ENCODE peak calls at places on chromosomes 12 and 14, in nine cellular contexts. L, V, P, J, C, O, N, G and X are unnamed samples.

GRCh38 chr14:103746706-103747105 is 31.1 kb downstream of the ZFYVE21 start:
- DNase-seq in O (no peak), P (no peak), J (no peak), N (no peak), L (no peak), V (no peak), G (no peak), C (no peak), X (no peak)

GRCh38 chr12:21149849-21150248 is 18.9 kb downstream of the SLCO1B1 start:
- DNase-seq in G (no peak), L (no peak), J (no peak), N (no peak), O (no peak), V (no peak), P (no peak), C (no peak), X (no peak)

GRCh38 chr14:31994391-31995033 is 82.6 kb upstream of the ARHGAP5 start:
- DNase-seq in P (no peak), G (no peak), O (no peak), C (no peak), J (no peak), L (no peak), N (no peak), V (no peak), X (no peak)

GRCh38 chr12:110794623-110795280 is 52.0 kb upstream of the CCDC63 start:
- DNase-seq in C (peak; percentile 65), G (no peak), O (no peak), J (no peak), L (peak; percentile 36), P (no peak), N (no peak), V (peak; percentile 83), X (no peak)

GRCh38 chr14:104096751-104097700 is 11.5 kb downstream of the ASPG start:
- DNase-seq in L (no peak), C (peak; percentile 73), J (no peak), N (peak; percentile 35), P (no peak), V (peak; percentile 37), G (no peak), O (peak; percentile 17), X (no peak)

GRCh38 chr12:54891717-54892478 is 37.6 kb downstream of the MUCL1 start:
- DNase-seq in O (no peak), V (no peak), C (no peak), N (no peak), J (peak; percentile 85), L (peak; percentile 56), G (no peak), P (peak; percentile 38), X (peak; percentile 65)

GRCh38 chr12:89686311-89686710 is 22.3 kb downstream of the ATP2B1 start:
- DNase-seq in O (no peak), P (no peak), G (no peak), J (no peak), V (no peak), L (no peak), C (no peak), N (no peak), X (no peak)

GRCh38 chr12:57765003-57765697 is 1.7 kb downstream of the CYP27B1 start:
- DNase-seq in L (no peak), C (peak; percentile 80), J (peak; percentile 74), N (no peak), O (no peak), G (no peak), V (peak; percentile 73), P (no peak), X (peak; percentile 50)

GRCh38 chr14:41830679-41831078 is 224.0 kb downstream of the LRFN5 start:
- DNase-seq in G (no peak), J (no peak), V (peak; percentile 59), P (no peak), N (no peak), L (no peak), C (no peak), O (no peak), X (peak; percentile 22)

GRCh38 chr12:131536337-131536736 is 174.6 kb upstream of the SFSWAP start:
- DNase-seq in J (no peak), V (peak; percentile 48), G (no peak), N (no peak), C (no peak), P (no peak), O (no peak), L (no peak), X (no peak)

GRCh38 chr12:123907021-123907420 is 65.6 kb downstream of the CCDC92 start:
- DNase-seq in N (no peak), V (no peak), G (no peak), J (no peak), C (peak; percentile 20), O (no peak), L (no peak), P (no peak), X (no peak)

GRCh38 chr12:108784270-108784669 is 53.0 kb upstream of the CORO1C start:
- DNase-seq in L (peak; percentile 60), N (no peak), G (no peak), P (peak; percentile 65), O (no peak), C (no peak), J (no peak), V (no peak), X (no peak)

GRCh38 chr12:104535383-104535782 is 78.6 kb downstream of the CHST11 start:
- DNase-seq in C (no peak), O (no peak), J (no peak), G (no peak), P (no peak), V (no peak), N (no peak), L (no peak), X (no peak)

GRCh38 chr12:29152223-29152868 is 3.3 kb downstream of the FAR2 start:
- DNase-seq in C (no peak), V (no peak), P (no peak), L (no peak), J (no peak), N (peak; percentile 64), G (no peak), O (no peak), X (no peak)

GRCh38 chr12:29153231-29153630 is 4.2 kb downstream of the FAR2 start:
- DNase-seq in N (peak; percentile 53), P (no peak), L (no peak), V (no peak), O (no peak), J (no peak), C (no peak), G (no peak), X (no peak)

GRCh38 chr12:29148065-29148957 is 767 bp upstream of the FAR2 start:
- DNase-seq in P (no peak), O (no peak), G (no peak), J (peak; percentile 5), C (no peak), N (no peak), V (peak; percentile 70), L (peak; percentile 31), X (peak; percentile 19)

GRCh38 chr12:29148958-29149690 is at the start of gene FAR2:
- DNase-seq in G (no peak), P (peak; percentile 54), C (peak; percentile 83), V (peak; percentile 80), N (no peak), O (peak; percentile 14), J (peak; percentile 3), L (peak; percentile 43), X (peak; percentile 63)

DNA sequence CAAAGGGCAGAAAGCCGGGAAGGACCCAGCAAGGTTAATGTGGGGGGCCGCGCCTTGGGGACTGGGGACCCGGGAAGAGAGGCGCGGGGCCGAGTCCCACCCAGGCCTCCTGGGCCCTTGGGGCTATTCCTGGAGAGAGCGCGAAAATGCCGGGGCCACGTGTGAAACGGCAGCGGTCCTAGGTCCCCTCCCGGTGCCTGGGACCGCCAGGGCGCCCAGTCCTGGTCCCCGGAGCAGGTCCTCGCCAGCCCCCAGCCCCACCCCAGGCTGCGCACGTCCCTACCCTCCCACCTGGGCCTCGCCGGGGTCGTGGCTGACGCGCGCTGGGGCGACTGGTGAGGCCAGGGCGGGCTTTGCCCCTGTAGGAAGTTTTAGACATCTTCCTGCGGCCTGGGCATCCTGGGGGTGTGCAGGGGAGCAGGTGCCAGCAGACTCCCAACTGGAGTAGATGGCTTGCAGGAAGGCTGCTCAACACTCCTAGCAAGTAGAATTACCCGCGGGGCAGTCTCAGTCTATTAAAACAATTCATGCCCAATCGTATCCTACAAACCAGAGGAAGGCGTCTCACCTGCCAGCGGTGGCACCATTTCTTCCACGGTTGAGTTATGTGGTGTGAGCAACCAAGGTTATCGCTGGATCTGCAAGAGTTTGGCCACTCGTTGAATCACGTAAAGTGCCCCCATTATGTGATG is 759 bp downstream of the FAR2 start:
- DNase-seq in V (peak; percentile 51), L (no peak), P (no peak), G (no peak), O (no peak), C (peak; percentile 75), J (no peak), N (no peak), X (no peak)
- H3K27ac ChIP-seq in V (no peak overlapping the region), L (peak overlapping the region; percentile 80), P (peak overlapping the region; percentile 88), G (peak overlapping the region; percentile 75), O (no peak overlapping the region), C (no peak overlapping the region), J (no peak overlapping the region), N (no peak overlapping the region), X (peak overlapping the region; percentile 59)

DNA sequence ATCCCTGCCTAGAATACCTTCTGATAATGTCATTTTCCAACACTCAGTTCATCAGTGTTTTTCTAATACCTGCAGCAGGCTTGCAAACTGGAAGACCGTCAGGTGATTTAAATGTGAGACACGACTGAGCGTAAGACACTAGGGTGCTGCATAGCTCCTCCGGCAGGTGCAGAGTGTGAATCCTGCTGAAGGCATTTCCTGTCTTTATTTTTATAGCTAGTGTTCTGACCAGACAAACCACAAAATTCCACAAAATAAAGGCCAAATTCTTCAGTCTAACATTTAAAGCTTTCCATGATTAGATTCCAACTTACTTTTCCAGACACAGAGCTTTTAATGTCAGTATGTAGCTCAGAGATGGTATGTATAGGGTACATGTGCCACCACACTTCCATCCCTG is 70.7 kb downstream of the BBS10 start:
- DNase-seq in J (no peak), L (no peak), G (no peak), O (no peak), C (no peak), N (no peak), V (no peak), P (no peak), X (no peak)
- H3K27ac ChIP-seq in J (no peak overlapping the region), L (no peak overlapping the region), G (no peak overlapping the region), O (no peak overlapping the region), C (no peak overlapping the region), N (no peak overlapping the region), V (no peak overlapping the region), P (no peak overlapping the region), X (no peak overlapping the region)

DNA sequence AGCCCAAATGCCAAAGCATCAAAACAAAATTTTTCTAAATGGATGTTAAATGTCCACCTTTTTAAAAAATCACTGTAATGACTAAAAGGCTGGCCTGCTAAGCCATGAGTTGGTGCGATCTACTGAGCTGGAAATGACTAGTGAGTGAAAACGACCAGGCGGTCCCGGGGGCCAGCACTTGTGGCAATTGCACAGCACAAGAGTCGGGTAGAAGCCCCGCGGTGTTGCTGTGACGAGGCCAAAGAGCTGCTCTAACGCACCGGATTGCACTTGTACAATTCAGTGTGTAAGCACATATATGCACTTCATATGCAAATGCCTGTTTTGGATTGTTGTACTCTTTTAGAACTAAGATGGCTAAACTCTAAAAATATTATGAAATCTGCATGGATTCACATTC is 64.1 kb upstream of the DYNC1H1 start:
- DNase-seq in V (no peak), L (no peak), N (no peak), C (no peak), O (no peak), G (no peak), P (no peak), J (no peak), X (no peak)
- H3K27ac ChIP-seq in V (no peak overlapping the region), L (no peak overlapping the region), N (no peak overlapping the region), C (no peak overlapping the region), O (no peak overlapping the region), G (no peak overlapping the region), P (no peak overlapping the region), J (no peak overlapping the region), X (no peak overlapping the region)

GRCh38 chr14:81051547-81051946 is 96.1 kb downstream of the TSHR start:
- DNase-seq in J (no peak), C (no peak), P (no peak), O (no peak), N (peak; percentile 4), L (no peak), V (no peak), G (no peak), X (no peak)
- H3K27ac ChIP-seq in J (no peak overlapping the region), C (no peak overlapping the region), P (no peak overlapping the region), O (no peak overlapping the region), N (no peak overlapping the region), L (no peak overlapping the region), V (no peak overlapping the region), G (no peak overlapping the region), X (no peak overlapping the region)